ENCODE peak calls at places on chromosomes 5 and 9, in six cellular contexts. M, K, N, W, J and T are unnamed samples. For H4K20me1, the result is how much of the 10 kb centered on the place peaks cover.

GRCh38 chr5:168207450-168208029 is 83.9 kb upstream of the WWC1 start:
- DNase-seq in N (no peak), K (no peak), M (peak), J (no peak), W (no peak), T (no peak)

GRCh38 chr5:74266836-74267235 is 373.7 kb downstream of the ENC1 start:
- DNase-seq in N (no peak), W (no peak), J (no peak), M (no peak), K (no peak), T (no peak)

GRCh38 chr5:157994906-157995519 is 136.1 kb upstream of the CLINT1 start:
- DNase-seq in M (peak), W (peak), J (peak), N (peak), K (peak), T (peak)

GRCh38 chr9:70962761-70963445 is 158.5 kb downstream of the TRPM3 start:
- DNase-seq in J (peak), K (no peak), M (no peak), W (no peak), N (no peak), T (no peak)

GRCh38 chr5:6712136-6712581 is 1.1 kb upstream of the TENT4A start:
- DNase-seq in J (peak), W (peak), N (peak), M (peak), K (no peak), T (no peak)

GRCh38 chr9:138050472-138051330 is 173.1 kb downstream of the CACNA1B start:
- DNase-seq in J (no peak), W (no peak), N (no peak), K (no peak), M (no peak), T (no peak)

GRCh38 chr5:145811834-145812625 is 23.1 kb downstream of the PRELID2 start:
- DNase-seq in N (no peak), M (peak), K (no peak), J (peak), W (peak), T (no peak)

GRCh38 chr5:154059039-154059430 is 20.3 kb downstream of the MFAP3 start:
- DNase-seq in W (peak), K (no peak), N (no peak), J (no peak), M (peak), T (no peak)

GRCh38 chr5:132086277-132086794 is 12.7 kb downstream of the CSF2 start:
- DNase-seq in M (no peak), K (no peak), J (peak), N (peak), W (no peak), T (no peak)

GRCh38 chr5:132008961-132009680 is 2.3 kb downstream of the ACSL6 start:
- DNase-seq in J (no peak), K (no peak), W (no peak), N (peak), M (no peak), T (no peak)

GRCh38 chr5:158699336-158699735 is 400.4 kb downstream of the EBF1 start:
- DNase-seq in K (no peak), J (no peak), N (no peak), W (no peak), M (no peak), T (no peak)

GRCh38 chr5:76794871-76795270 is 24.0 kb upstream of the F2RL1 start:
- DNase-seq in N (peak), W (no peak), K (no peak), J (peak), M (no peak), T (no peak)

GRCh38 chr9:130997925-130998595 is 10.9 kb upstream of the LAMC3 start:
- DNase-seq in J (peak), W (peak), N (peak), M (peak), K (peak), T (peak)

GRCh38 chr9:93962561-93963440 is 7.6 kb upstream of the BARX1 start:
- DNase-seq in K (no peak), N (peak), W (peak), M (peak), J (peak), T (peak)

GRCh38 chr5:123422433-123423277 is 548 bp downstream of the CEP120 start:
- DNase-seq in M (peak), J (peak), W (no peak), N (no peak), K (no peak), T (no peak)

GRCh38 chr5:134345996-134346395 is 21.0 kb downstream of the CDKL3 start:
- DNase-seq in W (peak), J (no peak), N (peak), K (no peak), M (no peak), T (no peak)

GRCh38 chr5:180977852-180978251 is 10.8 kb upstream of the BTNL3 start:
- DNase-seq in W (no peak), N (no peak), M (no peak), J (no peak), K (no peak), T (no peak)

GRCh38 chr9:7103382-7104170 is 345.8 kb downstream of the KDM4C start:
- DNase-seq in M (peak), N (no peak), K (no peak), J (peak), W (peak), T (no peak)

GRCh38 chr5:136066705-136067271 is 38.0 kb downstream of the TGFBI start:
- DNase-seq in W (peak), M (no peak), N (no peak), J (peak), K (no peak), T (no peak)

GRCh38 chr9:36147441-36148175 is 11.1 kb downstream of the GLIPR2 start:
- DNase-seq in J (no peak), N (no peak), M (no peak), K (no peak), W (no peak), T (no peak)

GRCh38 chr5:141821430-141821925 is 56.7 kb downstream of the PCDH1 start:
- DNase-seq in N (peak), M (peak), W (peak), K (no peak), J (peak), T (peak)

GRCh38 chr5:78691073-78691960 is 42.7 kb upstream of the LHFPL2 start:
- DNase-seq in W (peak), K (no peak), M (no peak), N (no peak), J (no peak), T (no peak)

GRCh38 chr5:156093024-156093423 is 233.9 kb upstream of the SGCD start:
- DNase-seq in M (no peak), J (no peak), W (no peak), N (no peak), K (no peak), T (no peak)

GRCh38 chr9:90344013-90344412 is 298.6 kb downstream of the DIRAS2 start:
- DNase-seq in M (peak), W (no peak), J (peak), N (peak), K (no peak), T (no peak)

GRCh38 chr5:67291066-67291465 is 94.5 kb upstream of the CD180 start:
- DNase-seq in J (no peak), N (no peak), W (no peak), K (no peak), M (no peak), T (no peak)

GRCh38 chr5:112434650-112435049 is 15.6 kb upstream of the EPB41L4A start:
- DNase-seq in W (no peak), M (no peak), N (no peak), K (no peak), J (no peak), T (no peak)

GRCh38 chr5:64839936-64840335 is 71.2 kb downstream of the CWC27 start:
- DNase-seq in M (no peak), N (no peak), J (peak), K (no peak), W (no peak), T (no peak)

GRCh38 chr9:121026260-121026691 is 23.8 kb downstream of the C5 start:
- DNase-seq in W (no peak), N (peak), J (peak), K (no peak), M (no peak), T (no peak)

GRCh38 chr5:177447066-177447610 is 524 bp downstream of the PRR7 start:
- DNase-seq in K (no peak), J (peak), N (no peak), W (peak), M (peak), T (no peak)

GRCh38 chr5:178606269-178606668 is 16.1 kb upstream of the COL23A1 start:
- DNase-seq in W (no peak), M (no peak), J (no peak), K (no peak), N (no peak), T (no peak)

GRCh38 chr5:176530983-176531901 is 6.0 kb downstream of the RNF44 start:
- DNase-seq in K (no peak), M (no peak), N (no peak), J (peak), W (no peak), T (no peak)

DNA sequence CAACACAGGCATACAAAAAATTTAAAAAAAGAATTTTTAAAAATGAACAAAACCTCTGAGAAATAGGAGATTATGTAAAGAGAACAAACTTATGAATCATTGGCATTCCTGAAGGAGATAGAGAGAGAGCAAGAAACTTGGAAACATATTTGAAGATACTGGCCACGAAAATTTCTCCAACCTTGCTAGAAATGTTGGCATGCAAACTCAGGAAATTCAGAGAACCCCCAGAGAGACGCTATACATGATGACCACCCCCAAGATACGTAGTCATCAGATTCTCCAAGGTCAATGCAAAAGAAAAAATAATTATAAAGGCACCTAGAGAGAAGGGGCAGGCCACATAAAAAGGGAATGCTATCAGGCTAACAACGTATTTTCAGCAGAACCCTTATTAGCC is 472.5 kb downstream of the MTRR start:
- DNase-seq in K (no peak), M (no peak), J (peak), W (no peak), N (no peak), T (no peak)
- H4K20me1 ChIP-seq in K (under half), M (under half), J (under half), W (under half), N (under half), T (under half)

DNA sequence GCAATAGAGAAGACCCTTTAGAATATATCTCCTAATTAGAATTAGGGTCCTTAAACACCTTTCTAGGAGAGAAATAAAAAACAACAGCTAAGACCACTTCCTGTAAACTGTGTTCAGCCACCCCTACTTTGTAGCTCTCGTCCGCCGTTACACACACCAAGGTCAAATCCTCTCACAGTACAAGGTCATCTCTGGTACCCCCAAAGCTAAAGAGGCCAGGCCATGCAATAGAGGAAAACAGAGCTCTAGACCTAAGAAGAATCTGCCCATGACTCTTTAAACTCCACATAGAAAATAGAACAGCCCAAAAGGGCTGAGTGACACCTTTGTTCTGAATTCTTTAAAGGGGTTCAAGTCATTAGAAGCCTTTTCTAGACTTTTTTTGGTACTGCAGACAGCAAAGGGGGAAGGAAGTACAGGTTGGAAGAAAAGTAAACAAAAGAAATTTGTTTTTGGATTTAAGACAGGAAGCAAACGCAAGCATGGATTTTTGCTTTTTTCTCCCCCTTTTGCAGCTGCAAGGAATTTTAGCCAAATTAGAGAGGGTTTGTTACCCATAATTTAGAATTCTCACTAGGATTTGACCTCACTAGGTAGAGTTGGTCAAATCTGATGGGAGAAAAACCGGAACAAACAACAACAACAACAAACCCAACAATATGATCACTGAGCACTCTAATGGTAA is 13.4 kb upstream of the FANCC start:
- DNase-seq in W (no peak), J (no peak), N (no peak), M (no peak), K (no peak), T (no peak)
- H4K20me1 ChIP-seq in W (under half), J (under half), N (under half), M (under half), K (under half), T (under half)

DNA sequence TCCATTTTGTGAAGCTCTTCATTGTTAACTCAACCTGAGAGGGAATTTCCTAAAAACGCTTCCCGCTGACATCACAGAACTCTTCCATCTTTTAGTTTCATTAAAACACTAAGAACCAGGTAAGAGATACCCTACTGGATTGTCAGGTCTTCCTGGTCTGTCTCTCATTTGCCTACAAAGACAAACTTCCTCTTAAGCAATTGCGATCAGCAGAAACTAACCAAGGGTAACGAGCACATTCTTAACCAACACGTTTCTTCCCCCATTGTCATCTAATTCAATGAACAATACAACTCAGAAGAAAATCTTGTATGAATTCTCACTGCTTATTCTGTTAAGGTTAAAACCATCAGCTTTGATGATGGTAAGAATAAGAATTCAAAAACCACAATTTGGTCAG is 6.6 kb downstream of the FBXW11 start:
- DNase-seq in K (no peak), M (no peak), J (no peak), W (peak), N (no peak), T (no peak)
- H4K20me1 ChIP-seq in K (under half), M (half or more), J (under half), W (half or more), N (under half), T (under half)

GRCh38 chr5:1507961-1508678 is 15.6 kb downstream of the LPCAT1 start:
- DNase-seq in W (no peak), N (no peak), K (no peak), J (no peak), M (no peak), T (no peak)
- H4K20me1 ChIP-seq in W (under half), N (half or more), K (under half), J (under half), M (half or more), T (under half)

DNA sequence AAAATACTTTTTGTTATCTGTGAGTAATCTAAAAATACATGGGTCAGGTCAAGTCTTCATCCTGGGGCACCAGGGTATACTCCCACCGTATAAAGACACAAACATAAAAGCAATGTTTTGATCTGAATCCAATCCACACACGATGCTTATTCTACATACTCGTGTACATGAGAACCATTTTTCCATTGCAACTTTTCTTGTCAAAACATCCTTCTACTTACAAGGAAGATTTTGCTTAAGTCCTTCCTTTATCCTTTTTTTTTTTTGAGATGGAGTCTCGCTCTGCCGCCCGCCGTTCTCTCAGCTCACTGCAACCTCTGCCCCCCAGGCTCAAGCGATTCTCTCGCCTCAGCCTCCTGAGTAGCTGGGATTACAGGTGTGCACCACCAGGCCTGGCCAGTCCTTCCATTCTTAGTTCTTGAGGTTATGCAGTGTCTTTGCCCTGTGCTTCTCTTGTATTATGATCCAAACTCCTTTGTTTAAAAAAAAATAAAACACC is 7.5 kb downstream of the RPL37 start:
- DNase-seq in K (no peak), M (no peak), J (no peak), N (no peak), W (no peak), T (no peak)
- H4K20me1 ChIP-seq in K (under half), M (half or more), J (under half), N (half or more), W (under half), T (half or more)

GRCh38 chr9:99126312-99126711 is 21.4 kb downstream of the TGFBR1 start:
- DNase-seq in W (no peak), K (no peak), N (no peak), M (no peak), J (no peak), T (no peak)

GRCh38 chr9:99130069-99130468 is 25.2 kb downstream of the TGFBR1 start:
- DNase-seq in K (no peak), N (no peak), W (peak), J (no peak), M (no peak), T (no peak)

GRCh38 chr9:99129091-99129490 is 24.2 kb downstream of the TGFBR1 start:
- DNase-seq in N (no peak), M (no peak), K (no peak), J (no peak), W (no peak), T (no peak)

GRCh38 chr9:99127372-99128132 is 22.6 kb downstream of the TGFBR1 start:
- DNase-seq in N (peak), M (no peak), K (no peak), J (peak), W (no peak), T (no peak)

GRCh38 chr9:99128133-99128406 is 23.2 kb downstream of the TGFBR1 start:
- DNase-seq in M (no peak), J (no peak), K (no peak), N (no peak), W (no peak), T (no peak)
- H4K20me1 ChIP-seq in M (half or more), J (under half), K (under half), N (under half), W (under half), T (under half)